ENCODE peak calls at places on chromosome 17, in ten cellular contexts. L, D, V, Y, G, M, E, F, J and H are unnamed samples.

GRCh38 chr17:7634384-7634783 is 4.4 kb downstream of the SHBG start:
- DNase-seq in G (peak; percentile 51), L (no peak), D (no peak), M (no peak), V (no peak), F (no peak), E (no peak), Y (no peak), J (no peak), H (no peak)

GRCh38 chr17:61309857-61310256 is 89.8 kb upstream of the TBX2 start:
- DNase-seq in M (no peak), D (no peak), V (no peak), F (no peak), G (no peak), E (no peak), Y (no peak), J (no peak), L (no peak), H (no peak)

GRCh38 chr17:76659928-76660614 is 16.5 kb upstream of the ST6GALNAC1 start:
- DNase-seq in G (no peak), J (no peak), V (peak; percentile 25), D (no peak), M (peak; percentile 61), E (no peak), Y (no peak), F (no peak), L (peak; percentile 76), H (no peak)

GRCh38 chr17:37792787-37793186 is 47.9 kb upstream of the HNF1B start:
- DNase-seq in J (no peak), F (no peak), V (no peak), D (no peak), G (peak; percentile 14), E (no peak), M (no peak), L (no peak), Y (no peak), H (no peak)

GRCh38 chr17:48102700-48103378 is 1.6 kb upstream of the CBX1 start:
- DNase-seq in V (no peak), E (no peak), J (peak; percentile 30), G (no peak), D (no peak), F (no peak), M (peak; percentile 61), L (no peak), Y (peak; percentile 27), H (no peak)

GRCh38 chr17:6994118-6994598 is 1.7 kb upstream of the ALOX12 start:
- DNase-seq in M (no peak), L (no peak), E (no peak), J (no peak), F (no peak), D (no peak), G (no peak), Y (no peak), V (no peak), H (no peak)

GRCh38 chr17:21190078-21190477 is 23.9 kb downstream of the TMEM11 start:
- DNase-seq in D (no peak), Y (no peak), J (no peak), E (no peak), G (no peak), M (no peak), V (no peak), F (no peak), L (no peak), H (no peak)

GRCh38 chr17:74524751-74525725 is 6.2 kb downstream of the CD300LB start:
- DNase-seq in V (peak; percentile 33), F (no peak), J (no peak), M (peak; percentile 43), L (no peak), G (no peak), D (no peak), E (peak; percentile 13), Y (no peak), H (peak; percentile 75)

GRCh38 chr17:37131064-37131463 is 182.3 kb downstream of the AATF start:
- DNase-seq in J (no peak), L (no peak), M (no peak), G (no peak), F (no peak), E (no peak), Y (no peak), V (no peak), D (no peak), H (no peak)

GRCh38 chr17:58232707-58233156 is 5.7 kb upstream of the LPO start:
- DNase-seq in D (no peak), L (no peak), Y (no peak), M (no peak), J (no peak), G (no peak), E (no peak), V (no peak), F (no peak), H (no peak)

GRCh38 chr17:45413498-45413923 is 19.2 kb downstream of the ARHGAP27 start:
- DNase-seq in Y (peak; percentile 88), F (no peak), D (no peak), L (peak; percentile 92), V (no peak), E (peak; percentile 67), M (peak; percentile 79), J (peak; percentile 57), G (no peak), H (no peak)

GRCh38 chr17:33785281-33785680 is 469.8 kb upstream of the CCL2 start:
- DNase-seq in J (no peak), F (no peak), Y (no peak), M (no peak), E (no peak), D (no peak), L (no peak), G (no peak), V (no peak), H (no peak)

GRCh38 chr17:46194393-46195216 is 1.4 kb upstream of the KANSL1 start:
- DNase-seq in D (peak; percentile 39), V (no peak), L (no peak), Y (no peak), G (peak; percentile 81), J (no peak), M (no peak), F (peak; percentile 30), E (no peak), H (no peak)

GRCh38 chr17:19996502-19996901 is 12.7 kb upstream of the SPECC1 start:
- DNase-seq in L (no peak), D (no peak), F (no peak), Y (no peak), E (no peak), V (no peak), M (no peak), G (no peak), J (no peak), H (no peak)

GRCh38 chr17:67435122-67435521 is 58.0 kb downstream of the PITPNC1 start:
- DNase-seq in F (no peak), G (no peak), E (peak; percentile 34), M (no peak), D (no peak), V (no peak), L (peak; percentile 40), Y (no peak), J (peak; percentile 10), H (no peak)

GRCh38 chr17:38748329-38749221 is at the start of gene PCGF2:
- DNase-seq in L (peak; percentile 88), G (peak; percentile 83), J (peak; percentile 89), F (no peak), E (peak; percentile 85), D (peak; percentile 71), M (peak; percentile 94), V (peak; percentile 91), Y (peak; percentile 87), H (peak; percentile 99)

GRCh38 chr17:31327534-31328526 is 6.4 kb upstream of the EVI2A start:
- DNase-seq in V (no peak), Y (no peak), F (no peak), G (no peak), D (no peak), L (no peak), E (no peak), M (no peak), J (peak; percentile 52), H (no peak)

GRCh38 chr17:28530250-28530649 is 22.2 kb downstream of the UNC119 start:
- DNase-seq in G (no peak), L (no peak), F (no peak), J (no peak), V (no peak), M (no peak), D (no peak), E (no peak), Y (no peak), H (no peak)
- TF ChIP-seq POLR2AphosphoS5 in G (no peak), L (no peak), F (no peak), J (no peak), V (no peak), M (no peak), D (no peak), E (no peak), Y (no peak), H (no peak)

GRCh38 chr17:81346090-81346907 is 49.0 kb upstream of the BAHCC1 start:
- DNase-seq in Y (peak; percentile 97), L (peak; percentile 99), G (peak; percentile 95), D (peak; percentile 93), E (peak; percentile 99), M (peak; percentile 100), F (no peak), V (peak; percentile 99), J (peak; percentile 96), H (peak; percentile 100)
- H3K4me3 ChIP-seq in Y (peak overlapping the region; percentile 35), L (peak overlapping the region; percentile 65), G (peak overlapping the region; percentile 28), D (peak overlapping the region; percentile 100), E (peak overlapping the region; percentile 69), M (peak overlapping the region; percentile 93), F (peak overlapping the region; percentile 80), V (peak overlapping the region; percentile 94), J (peak overlapping the region; percentile 85), H (peak overlapping the region; percentile 72)

DNA sequence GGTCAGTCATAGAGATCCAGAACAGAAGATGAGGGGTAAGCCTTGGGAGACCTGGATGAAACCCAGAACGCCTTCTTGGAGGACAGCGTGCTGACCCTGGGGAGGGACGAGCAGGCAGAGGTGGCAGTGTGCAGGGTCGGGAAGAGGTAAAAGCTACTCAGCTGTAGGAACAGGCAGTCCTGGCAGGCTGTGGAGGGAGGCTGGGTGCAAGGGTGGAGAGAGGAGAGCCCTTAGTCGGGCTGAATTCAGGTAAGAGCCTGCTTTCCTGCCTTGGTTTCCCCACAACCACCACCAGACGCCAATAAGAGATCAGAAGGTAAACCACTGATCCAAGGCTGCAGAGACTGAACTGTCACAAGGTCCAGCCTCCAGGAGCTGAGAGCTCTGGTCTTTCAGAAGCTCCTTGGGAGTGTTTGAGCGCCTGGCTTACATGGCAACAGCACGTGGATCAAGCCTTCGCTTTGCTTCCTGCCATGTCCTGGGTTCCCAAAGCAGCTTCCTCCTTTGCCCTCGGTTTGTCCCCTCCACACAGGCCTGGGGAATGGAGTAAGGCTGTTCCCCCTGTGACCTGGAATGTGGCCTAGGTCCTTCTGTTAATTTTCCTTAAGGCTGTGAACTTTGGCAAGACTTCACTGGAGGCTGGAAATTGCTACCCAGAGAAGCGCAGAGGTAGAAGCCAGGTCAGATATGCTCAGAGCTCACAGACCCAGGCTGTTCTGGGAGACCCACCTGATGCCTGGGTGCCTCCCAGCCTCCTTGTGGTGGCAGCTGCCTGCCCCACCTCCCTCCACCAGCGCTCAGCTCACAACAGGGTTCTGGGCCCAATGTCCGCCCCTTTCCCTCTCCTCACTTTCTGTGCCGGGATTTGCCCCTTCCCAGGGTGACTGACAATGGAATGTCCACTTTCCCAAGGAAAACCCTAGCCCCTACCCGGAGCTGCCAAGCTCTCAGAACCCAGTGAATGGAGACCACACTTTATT is 3.9 kb upstream of the PDK2 start:
- DNase-seq in F (no peak), D (no peak), M (no peak), G (no peak), E (no peak), L (no peak), Y (peak; percentile 67), V (no peak), J (no peak), H (no peak)
- TF ChIP-seq POLR2AphosphoS5 in F (peak; percentile 73), D (peak; percentile 85), M (no peak), G (peak; percentile 32), E (no peak), L (no peak), Y (no peak), V (no peak), J (no peak), H (no peak)

GRCh38 chr17:42853004-42853403 is 2.0 kb downstream of the AOC3 start:
- DNase-seq in E (no peak), G (no peak), D (no peak), L (no peak), V (no peak), F (no peak), J (no peak), M (peak; percentile 82), Y (no peak), H (no peak)
- H3K4me3 ChIP-seq in E (peak overlapping the region; percentile 43), G (no peak overlapping the region), D (no peak overlapping the region), L (peak overlapping the region; percentile 46), V (peak overlapping the region; percentile 59), F (no peak overlapping the region), J (peak overlapping the region; percentile 71), M (peak overlapping the region; percentile 57), Y (peak overlapping the region; percentile 11), H (peak overlapping the region; percentile 69)